ENCODE peak calls at places on chromosomes 16 and 17, in six cellular contexts. G is activated CD4-positive, alpha-beta T cell treated with anti-CD3 and anti-CD28 coated beads, Interleukin-2, amount 10 ng/mL, durations not matched to agents 7 days and 5 days; R is body of pancreas; K is activated T-cell treated with anti-CD3 and anti-CD28 coated beads for 24 hours; O is aorta; X is left ventricle myocardium inferior. E is an unnamed sample.

GRCh38 chr17:83156408-83156807 is 77.0 kb downstream of the METRNL start:
- DNase-seq in G (no peak), R (no peak), K (no peak), O (no peak), X (no peak), E (peak)

GRCh38 chr17:48317732-48318131 is 112.3 kb downstream of the SKAP1 start:
- DNase-seq in G (no peak), R (no peak), K (no peak), O (no peak), X (no peak), E (no peak)

GRCh38 chr16:12162151-12162559 is 185.6 kb downstream of the SNX29 start:
- DNase-seq in G (no peak), R (no peak), K (no peak), O (no peak), X (no peak), E (no peak)

GRCh38 chr17:33520404-33521032 is 227.4 kb upstream of the ASIC2 start:
- DNase-seq in G (peak), R (peak), K (peak), O (no peak), X (peak), E (no peak)

GRCh38 chr17:32283745-32284207 is 18.1 kb downstream of the RHBDL3 start:
- DNase-seq in G (no peak), R (no peak), K (no peak), O (no peak), X (no peak), E (no peak)

GRCh38 chr17:82972836-82973372 is 106.5 kb upstream of the METRNL start:
- DNase-seq in G (no peak), R (no peak), K (no peak), O (no peak), X (no peak), E (peak)

GRCh38 chr16:57245472-57246113 is 534 bp downstream of the ARL2BP start:
- DNase-seq in G (no peak), R (peak), K (no peak), O (peak), X (peak), E (no peak)

GRCh38 chr16:23333034-23333579 is 31.0 kb downstream of the SCNN1B start:
- DNase-seq in G (no peak), R (no peak), K (no peak), O (no peak), X (no peak), E (no peak)

GRCh38 chr16:11583889-11584565 is 2.7 kb downstream of the LITAF start:
- DNase-seq in G (peak), R (peak), K (no peak), O (peak), X (peak), E (no peak)

GRCh38 chr16:67298277-67298676 is 18.9 kb downstream of the PLEKHG4 start:
- DNase-seq in G (no peak), R (no peak), K (no peak), O (no peak), X (no peak), E (no peak)

GRCh38 chr17:71486171-71486740 is 634.6 kb upstream of the SOX9 start:
- DNase-seq in G (no peak), R (no peak), K (no peak), O (no peak), X (no peak), E (no peak)

GRCh38 chr17:80889897-80890550 is 101.6 kb upstream of the CHMP6 start:
- DNase-seq in G (peak), R (no peak), K (no peak), O (no peak), X (no peak), E (no peak)

GRCh38 chr17:5299383-5299782 is 17.3 kb downstream of the RABEP1 start:
- DNase-seq in G (no peak), R (no peak), K (no peak), O (no peak), X (no peak), E (no peak)

GRCh38 chr16:84043486-84044107 is 1.0 kb upstream of the SLC38A8 start:
- DNase-seq in G (no peak), R (no peak), K (no peak), O (peak), X (no peak), E (no peak)

GRCh38 chr16:27811881-27812280 is 251.6 kb downstream of the GSG1L start:
- DNase-seq in G (no peak), R (no peak), K (no peak), O (no peak), X (no peak), E (peak)

GRCh38 chr16:49213594-49213993 is 68.0 kb downstream of the CBLN1 start:
- DNase-seq in G (no peak), R (no peak), K (no peak), O (no peak), X (no peak), E (no peak)

GRCh38 chr16:87198328-87198731 is 118.9 kb downstream of the C16orf95 start:
- DNase-seq in G (no peak), R (no peak), K (no peak), O (no peak), X (no peak), E (no peak)

GRCh38 chr17:48554412-48555090 is 9.6 kb upstream of the HOXB2 start:
- DNase-seq in G (no peak), R (no peak), K (no peak), O (no peak), X (no peak), E (no peak)

GRCh38 chr17:19703776-19704371 is 12.5 kb downstream of the SLC47A2 start:
- DNase-seq in G (no peak), R (peak), K (no peak), O (no peak), X (no peak), E (no peak)

GRCh38 chr16:17887963-17888362 is 417.2 kb upstream of the XYLT1 start:
- DNase-seq in G (no peak), R (no peak), K (no peak), O (no peak), X (no peak), E (no peak)

GRCh38 chr16:2039286-2040030 is 8.2 kb downstream of the NTHL1 start:
- DNase-seq in G (no peak), R (peak), K (no peak), O (no peak), X (peak), E (peak)

GRCh38 chr17:50240876-50241275 is 33.4 kb upstream of the TMEM92 start:
- DNase-seq in G (no peak), R (no peak), K (no peak), O (no peak), X (no peak), E (no peak)

GRCh38 chr17:78046923-78047322 is 81.6 kb downstream of the TMC6 start:
- DNase-seq in G (no peak), R (no peak), K (no peak), O (no peak), X (no peak), E (no peak)

GRCh38 chr16:29843942-29844341 is 19.1 kb downstream of the CDIPT start:
- DNase-seq in G (no peak), R (no peak), K (no peak), O (no peak), X (no peak), E (no peak)

GRCh38 chr17:1223662-1224061 is 43.9 kb upstream of the ABR start:
- DNase-seq in G (no peak), R (no peak), K (no peak), O (no peak), X (no peak), E (no peak)

GRCh38 chr16:3675601-3676130 is 21.2 kb downstream of the DNASE1 start:
- DNase-seq in G (no peak), R (no peak), K (no peak), O (peak), X (no peak), E (no peak)

GRCh38 chr17:64599187-64599676 is 62.9 kb downstream of the SMURF2 start:
- DNase-seq in G (peak), R (no peak), K (peak), O (no peak), X (no peak), E (peak)

GRCh38 chr16:4800290-4801041 is 2.0 kb downstream of the ROGDI start:
- DNase-seq in G (no peak), R (peak), K (no peak), O (no peak), X (peak), E (peak)

GRCh38 chr17:67050476-67051154 is 6.3 kb downstream of the CACNG1 start:
- DNase-seq in G (no peak), R (no peak), K (no peak), O (no peak), X (no peak), E (no peak)

E was measured in cardiac septum.